ENCODE peak calls at places on chromosomes 2 and 18, in five cellular contexts. M is HCT116, P is GM06990, J is epithelial cell of proximal tubule, Z is HFFc6. N is an unnamed sample.

GRCh38 chr2:179595284-179595683 is 266.1 kb downstream of the ZNF385B start:
- DNase-seq in J (no peak), P (no peak), M (no peak), Z (no peak), N (no peak)

GRCh38 chr2:172434821-172435607 is 7.6 kb downstream of the ITGA6 start:
- DNase-seq in M (no peak), Z (no peak), J (no peak), P (no peak), N (no peak)

GRCh38 chr2:40160730-40161129 is 291.2 kb downstream of the SLC8A1 start:
- DNase-seq in Z (no peak), M (no peak), P (no peak), J (no peak), N (no peak)

GRCh38 chr2:215367647-215368492 is 56.0 kb downstream of the ATIC start:
- DNase-seq in M (no peak), J (no peak), Z (peak), P (no peak), N (no peak)

GRCh38 chr2:241810304-241811208 is 1.6 kb downstream of the NEU4 start:
- DNase-seq in Z (no peak), J (no peak), P (no peak), M (no peak), N (peak)

GRCh38 chr2:229071292-229071976 is 199.7 kb downstream of the PID1 start:
- DNase-seq in J (no peak), M (no peak), Z (no peak), P (no peak), N (no peak)

GRCh38 chr2:217077841-217078407 is 218.1 kb upstream of the TNP1 start:
- DNase-seq in P (no peak), J (no peak), M (no peak), Z (no peak), N (no peak)

GRCh38 chr2:70902067-70902442 is 33.6 kb upstream of the ATP6V1B1 start:
- DNase-seq in Z (peak), P (no peak), J (no peak), M (no peak), N (no peak)

DNA sequence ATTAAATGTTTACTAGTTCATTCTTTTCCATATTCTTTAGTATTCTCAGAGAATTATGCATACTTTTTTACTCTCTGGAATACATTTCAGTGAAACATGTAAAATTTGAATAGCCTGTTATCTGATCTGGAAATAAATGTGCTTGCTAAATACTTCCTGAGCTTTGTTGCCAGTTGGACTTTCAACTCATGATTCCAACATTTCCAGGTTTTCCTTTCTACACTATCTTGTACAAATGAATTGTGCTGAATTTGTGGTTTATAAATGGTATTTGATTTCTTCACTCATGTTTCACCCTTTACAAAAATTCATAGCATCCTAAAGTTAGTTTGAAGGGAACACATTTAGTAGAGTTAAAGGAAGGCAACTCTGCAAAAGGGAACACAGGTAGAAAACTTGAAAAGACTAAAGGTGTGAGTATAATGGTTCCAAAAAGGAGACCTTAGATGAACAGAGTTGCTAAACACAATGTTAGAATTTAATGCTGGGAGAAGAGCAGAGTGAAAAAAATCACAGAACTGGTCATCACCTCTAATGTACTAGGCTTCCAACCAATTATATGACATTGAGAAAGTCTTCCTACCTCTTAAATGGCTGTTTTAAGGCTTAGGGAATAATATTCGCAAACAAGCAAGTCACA is 28.6 kb downstream of the SYT4 start:
- DNase-seq in P (no peak), J (no peak), Z (no peak), M (no peak), N (no peak)
- TF ChIP-seq CTCF in P (no peak), J (no peak), Z (no peak), M (no peak), N (no peak)

GRCh38 chr2:164599954-164600589 is 21.2 kb downstream of the GRB14 start:
- DNase-seq in M (peak), Z (peak), J (peak), P (peak), N (no peak)
- TF ChIP-seq CTCF in M (peak), Z (peak), J (peak), P (peak), N (peak)

GRCh38 chr2:43522177-43522576 is 73.7 kb downstream of the THADA start:
- DNase-seq in M (no peak), P (no peak), Z (no peak), J (no peak), N (no peak)

GRCh38 chr2:43525506-43525905 is 70.3 kb downstream of the THADA start:
- DNase-seq in Z (no peak), J (no peak), P (no peak), M (no peak), N (no peak)

GRCh38 chr2:43526994-43527393 is 68.8 kb downstream of the THADA start:
- DNase-seq in J (no peak), M (no peak), Z (no peak), P (no peak), N (no peak)

GRCh38 chr2:43521568-43521967 is 74.3 kb downstream of the THADA start:
- DNase-seq in M (no peak), Z (no peak), P (no peak), J (no peak), N (no peak)

GRCh38 chr2:43524180-43524965 is 71.5 kb downstream of the THADA start:
- DNase-seq in J (no peak), P (no peak), M (no peak), Z (no peak), N (no peak)
- TF ChIP-seq CTCF in J (peak), P (peak), M (peak), Z (peak), N (no peak)

GRCh38 chr2:64622443-64623231 is 31.1 kb downstream of the SERTAD2 start:
- DNase-seq in J (no peak), Z (no peak), P (no peak), M (no peak), N (no peak)
- TF ChIP-seq CTCF in J (no peak), Z (no peak), P (no peak), M (no peak), N (no peak)

DNA sequence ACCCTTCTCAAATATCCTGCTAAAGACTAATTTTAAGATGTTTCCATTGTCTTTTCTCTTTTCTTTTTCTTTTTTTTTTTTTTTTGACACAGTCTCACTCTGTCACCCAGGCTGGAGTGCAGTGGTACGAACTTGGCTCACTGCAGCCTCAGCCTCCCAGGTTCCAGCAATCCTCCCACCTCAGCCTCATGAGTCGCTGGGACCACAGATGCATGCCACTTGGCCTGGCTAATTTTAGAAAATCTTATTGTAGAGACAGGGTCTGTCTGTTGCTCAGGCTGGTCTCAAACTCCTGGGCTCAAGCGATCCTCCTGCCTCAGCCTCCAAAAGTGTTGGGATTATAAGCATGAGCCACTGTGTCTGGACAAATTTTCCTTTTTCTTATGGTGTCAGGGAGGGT is 167.5 kb downstream of the MCFD2 start:
- DNase-seq in M (no peak), J (no peak), Z (no peak), P (no peak), N (no peak)
- TF ChIP-seq CTCF in M (no peak), J (no peak), Z (no peak), P (no peak), N (no peak)

DNA sequence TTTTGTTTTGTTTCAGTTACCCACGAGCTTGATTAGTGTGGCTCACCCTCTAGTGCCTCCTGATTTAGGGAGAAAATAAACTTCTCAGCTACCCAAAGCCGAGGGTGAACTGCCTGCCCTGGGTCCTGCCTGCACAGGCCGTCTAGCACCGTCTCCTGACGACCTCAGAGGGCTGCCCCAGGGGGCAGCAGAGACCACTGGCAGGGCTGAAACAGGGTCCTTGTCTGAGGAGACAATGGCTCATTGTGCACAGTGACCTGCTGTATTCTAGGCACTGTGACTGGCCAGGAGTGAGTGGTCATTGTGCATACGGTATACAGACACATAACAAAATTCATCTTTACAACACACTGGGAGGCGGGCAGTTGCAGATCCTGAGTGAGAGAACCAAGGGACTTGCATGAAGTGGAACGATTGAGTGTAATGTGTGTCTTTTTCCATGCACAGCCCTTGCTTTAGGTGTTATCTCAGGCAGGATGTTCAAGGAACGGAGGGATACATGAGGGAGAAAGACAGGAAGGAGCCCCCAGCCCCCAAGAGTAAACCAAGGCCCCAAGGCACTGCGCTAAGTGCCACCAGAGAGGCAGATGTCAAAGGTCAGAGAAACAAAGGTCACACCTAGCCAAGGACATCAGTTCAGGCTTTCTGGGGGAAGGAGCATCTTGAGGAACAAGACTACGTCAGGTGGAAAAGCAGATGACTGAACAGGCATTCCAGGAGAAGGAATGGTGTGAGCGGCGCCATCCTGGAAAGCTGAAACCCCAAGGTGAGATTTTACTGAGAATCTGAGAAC is 421.3 kb downstream of the LPIN1 start:
- DNase-seq in Z (no peak), P (no peak), M (no peak), J (no peak), N (no peak)
- TF ChIP-seq CTCF in Z (no peak), P (peak), M (no peak), J (no peak), N (no peak)

GRCh38 chr2:189347540-189347939 is 93.7 kb upstream of the WDR75 start:
- DNase-seq in P (no peak), J (peak), M (peak), Z (peak), N (no peak)
- TF ChIP-seq CTCF in P (no peak), J (peak), M (no peak), Z (peak), N (peak)

GRCh38 chr2:23806665-23807064 is 120.3 kb downstream of the ATAD2B start:
- DNase-seq in Z (no peak), M (no peak), J (no peak), P (no peak), N (no peak)

GRCh38 chr2:23803275-23803964 is 123.5 kb downstream of the ATAD2B start:
- DNase-seq in Z (peak), M (no peak), J (no peak), P (no peak), N (no peak)

GRCh38 chr2:23801396-23801795 is 125.5 kb downstream of the ATAD2B start:
- DNase-seq in J (no peak), P (no peak), M (no peak), Z (peak), N (no peak)

GRCh38 chr2:23806201-23806600 is 120.7 kb downstream of the ATAD2B start:
- DNase-seq in M (no peak), P (no peak), Z (no peak), J (no peak), N (no peak)

DNA sequence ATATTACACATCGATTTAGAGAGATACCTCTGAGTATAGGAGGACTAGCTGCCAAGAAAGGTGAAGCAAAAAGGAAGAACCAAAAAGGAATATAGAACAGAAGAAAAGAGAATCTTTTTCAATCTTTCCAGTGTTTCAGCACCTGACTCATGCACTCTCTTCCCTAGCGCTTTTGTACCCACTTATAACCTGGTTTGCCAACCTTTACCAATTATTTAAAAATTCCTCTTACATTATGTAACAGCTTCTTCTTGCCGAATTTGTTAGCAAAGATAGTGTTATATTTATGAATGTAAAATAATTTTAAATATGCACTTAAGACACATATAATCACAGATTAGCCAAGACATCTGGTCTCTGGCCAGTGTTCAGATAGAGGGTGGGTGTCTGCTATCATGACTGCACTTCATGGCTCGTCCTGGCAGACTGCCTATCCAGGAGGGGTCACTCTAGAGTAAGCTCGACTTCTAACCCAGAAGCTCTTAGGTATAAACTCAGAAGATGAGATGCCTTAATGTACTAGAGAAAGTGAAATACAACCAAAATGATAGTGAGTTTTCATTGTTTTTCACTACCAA is 122.9 kb downstream of the ATAD2B start:
- DNase-seq in Z (peak), P (no peak), J (no peak), M (no peak), N (peak)
- TF ChIP-seq CTCF in Z (peak), P (peak), J (peak), M (peak), N (peak)

DNA sequence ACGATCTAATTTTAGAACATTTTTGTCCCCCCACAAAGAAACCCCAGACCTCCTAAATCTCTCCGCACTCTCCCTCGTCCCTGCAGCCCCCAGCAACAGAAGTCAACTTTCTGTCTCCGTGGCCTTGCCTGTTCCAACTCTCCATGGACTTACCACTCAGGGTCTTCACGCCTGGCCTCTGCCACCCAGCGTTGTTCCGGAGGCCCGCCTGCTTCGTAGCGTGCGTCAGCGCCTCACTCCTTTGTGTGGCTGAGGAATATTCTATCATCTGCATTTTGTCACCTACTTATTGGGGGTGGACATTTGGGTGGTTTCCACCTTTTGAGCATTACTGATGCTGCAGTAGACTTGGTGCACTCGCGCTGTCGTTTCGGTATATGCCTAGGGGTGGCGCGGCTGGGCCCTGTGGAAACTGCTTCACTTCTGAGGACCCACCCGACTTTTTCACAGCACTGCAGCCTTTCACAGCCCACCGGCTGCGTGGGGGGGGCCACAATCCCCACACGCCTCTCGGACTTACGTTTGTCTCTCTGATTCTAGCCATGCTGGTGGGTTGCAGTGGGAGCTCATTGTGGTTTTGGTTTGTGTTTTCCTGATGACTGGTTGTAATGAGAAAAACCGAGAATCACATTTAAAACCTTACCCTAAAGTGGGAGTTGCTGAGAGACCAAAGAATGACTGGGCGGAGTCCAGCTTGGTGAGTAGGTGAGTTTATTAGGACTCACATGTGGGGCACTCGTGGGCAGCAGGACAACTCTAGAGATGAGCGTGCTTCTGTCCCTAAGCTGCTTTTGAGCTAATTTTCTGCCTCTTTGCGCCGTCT is 1.4 kb upstream of the HSBP1L1 start:
- DNase-seq in J (no peak), M (no peak), Z (no peak), P (peak), N (no peak)
- TF ChIP-seq CTCF in J (no peak), M (no peak), Z (no peak), P (peak), N (no peak)

N was measured in psoas muscle.